ENCODE peak calls at places on chromosome X, in eight cellular contexts. E is mucosa of descending colon, F is body of pancreas, K is psoas muscle, Q is ovary, W is PC-3, L is tibial artery, Y is A549. R is an unnamed sample. For H3K4me1, the result is how much of the 10 kb centered on the place peaks cover.

GRCh38 chrX:23436875-23437274 is 102.2 kb downstream of the PTCHD1 start:
- DNase-seq in Y (no peak), Q (no peak), L (no peak), F (no peak), K (no peak), E (no peak), W (no peak), R (no peak)

GRCh38 chrX:136694491-136695087 is 46.6 kb downstream of the CD40LG start:
- DNase-seq in K (no peak), F (no peak), Y (peak), Q (no peak), W (peak), E (no peak), L (no peak), R (no peak)

GRCh38 chrX:115462406-115462805 is 98.6 kb upstream of the PLS3 start:
- DNase-seq in Q (no peak), K (no peak), F (no peak), E (no peak), Y (no peak), L (no peak), W (no peak), R (no peak)

GRCh38 chrX:134484039-134484438 is 24.1 kb downstream of the HPRT1 start:
- DNase-seq in Y (peak), L (no peak), E (no peak), K (no peak), F (no peak), W (peak), Q (no peak), R (no peak)

GRCh38 chrX:128781506-128781905 is 729.3 kb upstream of the ACTRT1 start:
- DNase-seq in W (peak), L (no peak), F (peak), E (no peak), Q (no peak), K (no peak), Y (peak), R (no peak)

GRCh38 chrX:33160273-33160672 is 51.1 kb downstream of the DMD start:
- DNase-seq in Y (no peak), Q (no peak), W (no peak), F (no peak), K (no peak), E (no peak), L (no peak), R (no peak)

GRCh38 chrX:130874751-130875150 is 28.3 kb downstream of the ENOX2 start:
- DNase-seq in L (no peak), E (no peak), K (no peak), Q (no peak), F (no peak), Y (no peak), W (no peak), R (no peak)

GRCh38 chrX:101229155-101229554 is 9.6 kb downstream of the DRP2 start:
- DNase-seq in E (no peak), W (peak), Q (no peak), K (no peak), Y (no peak), F (no peak), L (no peak), R (no peak)

GRCh38 chrX:110383414-110383813 is 24.8 kb downstream of the RTL9 start:
- DNase-seq in E (no peak), L (no peak), K (no peak), F (no peak), Y (no peak), Q (no peak), W (peak), R (no peak)

GRCh38 chrX:43861750-43862149 is 20.5 kb downstream of the MAOB start:
- DNase-seq in K (no peak), E (no peak), L (no peak), Q (no peak), W (peak), F (no peak), Y (no peak), R (no peak)

GRCh38 chrX:40108959-40109287 is 11.2 kb upstream of the BCOR start:
- DNase-seq in Y (peak), L (peak), Q (peak), F (peak), E (peak), W (peak), K (peak), R (peak)

GRCh38 chrX:9882669-9883446 is 84.3 kb upstream of the CLDN34 start:
- DNase-seq in E (no peak), Q (no peak), L (no peak), W (no peak), Y (no peak), F (no peak), K (no peak), R (no peak)

GRCh38 chrX:38214551-38214950 is 6.1 kb downstream of the SRPX start:
- DNase-seq in W (peak), F (no peak), L (no peak), Q (no peak), K (no peak), E (no peak), Y (no peak), R (no peak)

DNA sequence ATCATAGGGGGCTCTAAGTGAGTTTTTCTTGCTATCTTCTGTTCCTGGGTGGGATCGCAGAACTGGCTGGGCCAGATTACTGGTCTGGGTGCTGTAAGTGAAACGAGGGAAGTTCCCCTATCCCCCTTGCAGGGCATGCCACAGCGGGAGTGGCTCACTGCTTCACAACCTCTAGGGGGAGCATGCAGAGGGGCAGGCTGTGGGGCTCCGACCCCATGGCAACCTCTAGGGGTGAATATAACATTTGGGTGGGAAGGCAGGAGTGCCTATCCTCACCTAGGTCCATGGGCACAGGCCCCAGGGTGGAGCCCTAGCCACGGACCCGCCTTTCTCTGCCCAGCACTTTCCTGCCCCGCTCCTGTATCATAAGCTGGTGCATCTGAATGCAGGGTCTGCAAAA is 1.7 kb upstream of the RRAGB start:
- DNase-seq in Q (no peak), Y (no peak), W (no peak), E (no peak), F (no peak), K (no peak), L (no peak), R (peak)
- TF ChIP-seq CTCF in Q (no peak), Y (no peak), W (no peak), E (no peak), F (no peak), K (no peak), L (no peak), R (no peak)

DNA sequence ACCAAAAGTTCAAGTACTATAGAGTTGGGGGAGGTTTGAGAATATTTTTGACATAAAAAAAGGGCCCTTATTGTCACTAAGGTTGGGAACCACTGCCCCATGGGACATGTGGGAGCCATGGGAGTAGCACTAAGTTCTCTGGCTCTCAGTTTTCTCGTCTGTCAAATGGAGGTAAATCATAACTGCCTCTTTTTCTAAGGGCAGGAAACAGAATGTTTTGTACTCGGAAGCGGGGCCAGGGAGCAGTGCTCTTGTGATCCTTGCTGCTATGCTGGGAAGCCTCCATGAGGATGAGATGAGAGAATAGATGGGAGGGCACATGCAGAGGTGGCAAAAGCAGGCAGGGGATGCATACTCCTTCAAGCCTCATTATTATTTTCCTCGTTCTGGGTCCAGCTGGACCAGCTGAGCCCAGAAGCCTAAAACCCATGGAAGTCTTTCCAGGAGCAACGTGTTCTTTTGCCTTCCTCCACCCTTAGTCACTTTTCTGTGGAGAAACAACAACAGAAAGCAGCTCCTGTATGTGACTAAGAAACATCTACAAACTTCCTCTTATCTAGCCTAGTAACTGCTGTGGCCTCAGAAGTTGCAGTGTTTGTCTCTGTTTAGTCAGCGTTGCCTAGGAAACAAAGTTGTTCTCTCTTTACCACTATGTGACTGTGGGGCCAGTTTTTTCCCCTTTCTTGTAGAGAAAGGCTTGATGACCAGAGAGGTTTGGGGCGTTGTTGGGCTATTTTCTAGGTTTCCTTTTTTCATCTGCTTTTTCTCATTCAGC is 64.8 kb downstream of the TSC22D3 start:
- DNase-seq in K (no peak), Q (no peak), F (peak), W (peak), Y (peak), E (no peak), L (peak), R (peak)
- H3K4me1 ChIP-seq in K (under half), Q (under half), F (under half), W (under half), Y (under half), E (under half), L (under half), R (half or more)

GRCh38 chrX:14051416-14051815 is 21.7 kb upstream of the GEMIN8 start:
- DNase-seq in K (no peak), L (no peak), E (no peak), Y (no peak), F (no peak), W (peak), Q (no peak), R (no peak)
- TF ChIP-seq CTCF in K (no peak), L (no peak), E (no peak), Y (peak), F (no peak), W (peak), Q (no peak), R (no peak)

GRCh38 chrX:65674351-65674893 is 7.0 kb downstream of the MSN start:
- DNase-seq in Q (no peak), W (no peak), Y (no peak), L (no peak), K (no peak), E (no peak), F (no peak), R (no peak)

GRCh38 chrX:65673857-65674350 is 6.5 kb downstream of the MSN start:
- DNase-seq in F (no peak), L (no peak), Y (no peak), Q (no peak), K (no peak), W (no peak), E (no peak), R (no peak)

GRCh38 chrX:65671286-65671685 is 3.8 kb downstream of the MSN start:
- DNase-seq in Y (no peak), W (no peak), Q (no peak), L (no peak), K (no peak), E (no peak), F (no peak), R (no peak)

GRCh38 chrX:65668362-65669310 is 1.2 kb downstream of the MSN start:
- DNase-seq in Y (peak), W (peak), E (peak), Q (peak), L (peak), K (peak), F (peak), R (peak)

DNA sequence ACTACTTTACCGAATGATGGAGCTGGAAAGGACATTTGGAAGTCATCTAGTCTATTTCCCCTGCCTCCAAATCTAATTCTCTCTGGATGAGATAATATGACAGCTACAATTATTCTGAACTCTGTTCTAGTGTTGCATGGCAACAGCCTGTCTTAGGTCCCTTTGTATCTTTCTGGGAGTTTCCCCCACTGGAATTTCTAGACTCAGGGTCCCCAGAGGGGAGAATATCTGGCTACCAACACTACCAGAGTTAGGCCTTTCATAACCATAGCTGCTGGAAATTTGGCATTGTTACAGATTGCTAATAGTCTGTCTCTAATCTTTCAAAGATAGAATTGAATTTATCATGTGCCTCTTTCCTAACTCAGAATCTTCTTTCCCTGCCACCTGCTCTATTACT is 4.5 kb downstream of the MSN start:
- DNase-seq in L (no peak), K (no peak), E (no peak), W (no peak), F (no peak), Q (no peak), Y (no peak), R (no peak)
- H3K4me1 ChIP-seq in L (under half), K (under half), E (under half), W (half or more), F (under half), Q (under half), Y (half or more), R (half or more)

DNA sequence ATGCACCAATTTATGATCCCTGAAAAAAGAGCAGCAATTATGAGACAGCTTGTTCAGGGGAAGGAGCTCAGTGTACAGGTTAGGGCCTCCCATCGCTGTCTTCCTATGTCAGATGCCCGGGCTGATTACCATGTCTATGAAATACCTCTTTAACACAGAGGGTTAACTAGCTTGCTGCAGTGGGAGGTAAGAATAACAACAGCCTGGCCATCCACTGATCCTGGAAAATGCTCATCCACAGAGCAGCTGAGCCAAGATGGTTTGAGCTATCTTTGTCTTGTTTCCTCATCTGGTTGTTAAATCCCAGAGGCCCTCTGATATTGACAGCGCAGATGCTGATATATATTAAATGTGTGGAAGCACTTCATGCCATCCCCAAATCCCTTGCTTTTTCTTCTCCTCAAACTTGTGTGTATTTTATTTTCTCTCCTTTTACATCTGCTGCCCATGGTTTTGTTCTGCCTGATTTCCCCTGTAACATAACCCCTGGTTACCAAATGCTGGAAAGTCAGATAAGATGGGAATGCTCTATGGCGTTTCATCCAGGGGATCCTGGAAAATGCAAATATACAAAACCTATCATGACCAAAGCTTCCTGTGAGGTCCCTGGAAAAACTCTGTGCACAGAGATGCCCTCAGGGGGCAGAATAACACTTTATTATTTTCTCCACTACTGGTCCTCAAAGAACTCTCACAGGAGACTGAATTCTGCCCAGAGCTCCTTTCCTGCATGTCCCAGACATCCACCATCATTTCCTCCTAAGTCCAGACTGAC is 85.9 kb upstream of the PUDP start:
- DNase-seq in W (no peak), Y (no peak), L (no peak), Q (no peak), K (no peak), F (no peak), E (no peak), R (no peak)
- TF ChIP-seq CTCF in W (no peak), Y (no peak), L (no peak), Q (no peak), K (no peak), F (no peak), E (no peak), R (no peak)

GRCh38 chrX:19724409-19724808 is 163.0 kb downstream of the SH3KBP1 start:
- DNase-seq in Y (no peak), E (no peak), L (no peak), Q (no peak), F (no peak), W (no peak), K (no peak), R (no peak)

GRCh38 chrX:19725545-19726102 is 161.8 kb downstream of the SH3KBP1 start:
- DNase-seq in K (no peak), Q (no peak), L (no peak), F (no peak), E (no peak), Y (no peak), W (no peak), R (no peak)

GRCh38 chrX:19723427-19723826 is 164.0 kb downstream of the SH3KBP1 start:
- DNase-seq in Q (no peak), E (no peak), Y (peak), W (no peak), L (no peak), K (no peak), F (no peak), R (no peak)

GRCh38 chrX:19715711-19716638 is 171.4 kb downstream of the SH3KBP1 start:
- DNase-seq in K (no peak), W (no peak), L (no peak), Y (no peak), Q (no peak), F (no peak), E (no peak), R (no peak)

DNA sequence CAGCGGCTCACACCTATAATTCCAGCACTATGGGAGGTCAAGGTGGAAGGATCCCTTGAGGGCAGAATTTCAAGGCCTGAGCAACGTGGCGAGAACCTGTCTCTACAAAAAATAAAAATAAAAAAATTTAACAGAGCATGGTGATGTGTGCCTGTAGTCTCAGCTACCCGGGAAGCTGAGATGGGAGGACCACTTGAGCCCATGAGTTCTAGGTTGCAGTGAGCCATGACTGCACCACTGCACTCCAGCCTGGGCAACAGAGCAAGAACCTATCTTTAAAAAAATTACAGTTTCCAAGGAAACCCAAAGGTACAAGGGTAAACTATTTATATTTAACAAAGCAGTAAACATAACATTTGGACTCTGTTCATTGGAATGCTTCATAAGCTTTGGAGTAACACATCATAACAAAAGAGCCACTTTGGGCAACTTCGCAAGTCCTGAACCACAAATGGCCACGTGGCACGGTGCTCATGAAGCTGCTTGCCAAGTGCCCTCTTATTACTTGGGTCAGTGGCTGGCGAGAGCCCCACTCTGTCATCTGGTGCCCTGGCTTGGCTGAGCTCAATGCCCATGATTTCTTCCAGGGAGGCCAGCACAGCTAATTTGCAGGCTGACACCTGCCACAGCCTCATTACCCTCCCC is 165.6 kb downstream of the SH3KBP1 start:
- DNase-seq in Y (no peak), W (no peak), L (no peak), K (no peak), F (no peak), Q (no peak), E (no peak), R (no peak)
- H3K4me1 ChIP-seq in Y (under half), W (under half), L (under half), K (under half), F (under half), Q (under half), E (under half), R (under half)

GRCh38 chrX:149513713-149514427 is 8.8 kb upstream of the IDS start:
- DNase-seq in E (no peak), K (no peak), F (no peak), W (peak), Y (no peak), Q (no peak), L (no peak), R (no peak)

GRCh38 chrX:149511081-149511480 is 6.0 kb upstream of the IDS start:
- DNase-seq in W (peak), Q (no peak), K (no peak), Y (no peak), E (no peak), F (no peak), L (no peak), R (no peak)

GRCh38 chrX:149512225-149512885 is 7.2 kb upstream of the IDS start:
- DNase-seq in W (peak), K (peak), E (no peak), Y (peak), L (no peak), Q (no peak), F (peak), R (no peak)

GRCh38 chrX:149508467-149508866 is 3.4 kb upstream of the IDS start:
- DNase-seq in Y (no peak), K (no peak), W (no peak), F (no peak), L (no peak), Q (no peak), E (no peak), R (no peak)

DNA sequence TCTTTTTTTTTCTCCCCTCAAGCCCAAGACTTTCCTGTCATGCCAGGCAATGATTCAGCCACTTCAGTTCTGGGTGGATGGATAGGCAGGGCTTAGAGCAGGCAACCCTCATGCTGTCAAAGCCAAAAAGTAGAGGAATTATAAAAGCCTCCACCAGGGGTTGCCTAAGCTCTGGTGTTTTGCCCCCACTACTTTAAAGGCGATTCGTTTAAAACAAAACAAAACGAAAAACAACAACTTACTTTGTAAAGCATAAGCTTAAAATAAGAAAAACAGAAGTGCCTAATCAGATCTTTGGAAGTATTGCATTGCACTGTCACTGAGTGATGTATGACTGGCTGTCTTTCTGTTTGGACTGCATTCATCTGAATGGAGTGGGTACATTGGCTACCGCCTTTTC is 5.3 kb upstream of the IDS start:
- DNase-seq in L (no peak), W (peak), E (no peak), K (no peak), Y (no peak), Q (no peak), F (no peak), R (no peak)
- TF ChIP-seq CTCF in L (no peak), W (peak), E (no peak), K (no peak), Y (no peak), Q (no peak), F (no peak), R (no peak)

GRCh38 chrX:150805736-150806135 is 92.7 kb downstream of the CD99L2 start:
- DNase-seq in Y (no peak), F (no peak), W (no peak), L (no peak), E (no peak), K (no peak), Q (no peak), R (no peak)
- H3K4me1 ChIP-seq in Y (under half), F (under half), W (under half), L (under half), E (under half), K (under half), Q (under half), R (under half)

DNA sequence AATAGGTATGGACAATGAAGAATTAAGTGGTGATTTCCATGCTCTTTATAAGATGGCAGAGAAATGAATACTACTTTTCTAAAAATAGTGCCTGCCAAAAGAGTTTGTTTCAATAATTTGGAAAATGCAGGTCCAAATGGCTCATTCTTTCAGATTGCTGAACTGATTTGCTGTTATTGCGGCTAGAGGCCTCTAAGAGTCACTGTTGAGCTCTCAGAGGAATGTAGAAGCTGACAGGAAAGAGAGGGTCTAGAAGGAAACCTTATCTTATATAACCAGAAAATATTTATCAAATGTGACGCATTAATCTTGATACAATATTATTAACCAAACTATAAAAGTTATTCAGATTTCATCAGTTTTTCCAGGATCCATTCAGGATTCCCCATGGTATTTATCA is 65.7 kb upstream of the PAGE1 start:
- DNase-seq in L (no peak), K (no peak), Y (peak), W (peak), E (no peak), F (no peak), Q (no peak), R (no peak)
- TF ChIP-seq CTCF in L (no peak), K (peak), Y (peak), W (peak), E (no peak), F (peak), Q (no peak), R (peak)

R was measured in spleen.